ENCODE peak calls at places on chromosomes 3 and 15, in five cellular contexts. One of them, this sample, is unnamed.

GRCh38 chr15:25072857-25073476 is 118.2 kb downstream of the SNRPN start:
- DNase-seq in stimulated activated CD4-positive, alpha-beta T cell treated with anti-CD3 and anti-CD28 coated beads, Interleukin-15, amount 100 ng/mL, for 48 hours: no peak
- DNase-seq in EL: no peak
- DNase-seq in activated CD4-positive, CD25-positive, alpha-beta regulatory T cell: no peak
- DNase-seq in heart right ventricle: no peak
- DNase-seq in this sample: no peak

GRCh38 chr3:170426240-170426797 is 7.7 kb downstream of the CLDN11 start:
- DNase-seq in EL: no peak
- DNase-seq in stimulated activated CD4-positive, alpha-beta T cell treated with anti-CD3 and anti-CD28 coated beads, Interleukin-15, amount 100 ng/mL, for 48 hours: no peak
- DNase-seq in heart right ventricle: no peak
- DNase-seq in activated CD4-positive, CD25-positive, alpha-beta regulatory T cell: no peak
- DNase-seq in this sample: no peak

GRCh38 chr3:57068437-57069089 is 8.1 kb downstream of the SPATA12 start:
- DNase-seq in heart right ventricle: no peak
- DNase-seq in EL: peak
- DNase-seq in activated CD4-positive, CD25-positive, alpha-beta regulatory T cell: no peak
- DNase-seq in stimulated activated CD4-positive, alpha-beta T cell treated with anti-CD3 and anti-CD28 coated beads, Interleukin-15, amount 100 ng/mL, for 48 hours: no peak
- DNase-seq in this sample: peak

GRCh38 chr3:10223676-10224639 is 24.3 kb upstream of the TATDN2 start:
- DNase-seq in stimulated activated CD4-positive, alpha-beta T cell treated with anti-CD3 and anti-CD28 coated beads, Interleukin-15, amount 100 ng/mL, for 48 hours: no peak
- DNase-seq in heart right ventricle: no peak
- DNase-seq in activated CD4-positive, CD25-positive, alpha-beta regulatory T cell: no peak
- DNase-seq in EL: no peak
- DNase-seq in this sample: no peak

GRCh38 chr3:100068758-100069345 is 45.4 kb downstream of the FILIP1L start:
- DNase-seq in activated CD4-positive, CD25-positive, alpha-beta regulatory T cell: peak
- DNase-seq in stimulated activated CD4-positive, alpha-beta T cell treated with anti-CD3 and anti-CD28 coated beads, Interleukin-15, amount 100 ng/mL, for 48 hours: peak
- DNase-seq in heart right ventricle: peak
- DNase-seq in EL: peak
- DNase-seq in this sample: peak

GRCh38 chr3:178088930-178089329 is 447.3 kb upstream of the KCNMB2 start:
- DNase-seq in activated CD4-positive, CD25-positive, alpha-beta regulatory T cell: no peak
- DNase-seq in stimulated activated CD4-positive, alpha-beta T cell treated with anti-CD3 and anti-CD28 coated beads, Interleukin-15, amount 100 ng/mL, for 48 hours: no peak
- DNase-seq in EL: no peak
- DNase-seq in heart right ventricle: no peak
- DNase-seq in this sample: no peak

GRCh38 chr3:127738192-127738840 is 65.6 kb downstream of the ABTB1 start:
- DNase-seq in heart right ventricle: no peak
- DNase-seq in stimulated activated CD4-positive, alpha-beta T cell treated with anti-CD3 and anti-CD28 coated beads, Interleukin-15, amount 100 ng/mL, for 48 hours: no peak
- DNase-seq in EL: peak
- DNase-seq in activated CD4-positive, CD25-positive, alpha-beta regulatory T cell: no peak
- DNase-seq in this sample: peak

GRCh38 chr15:80501453-80501852 is 97.3 kb downstream of the ARNT2 start:
- DNase-seq in EL: no peak
- DNase-seq in stimulated activated CD4-positive, alpha-beta T cell treated with anti-CD3 and anti-CD28 coated beads, Interleukin-15, amount 100 ng/mL, for 48 hours: no peak
- DNase-seq in heart right ventricle: no peak
- DNase-seq in activated CD4-positive, CD25-positive, alpha-beta regulatory T cell: no peak
- DNase-seq in this sample: no peak